ENCODE peak calls at places on chromosomes 16 and 17, in five cellular contexts. K is PC-3, J is HepG2, Q is GM12878, R is HCT116. D is an unnamed sample.

GRCh38 chr17:62064791-62065563 is at the start of gene MED13:
- DNase-seq in K (peak), J (peak), Q (no peak), R (no peak), D (peak)

GRCh38 chr17:13508916-13509315 is 92.8 kb downstream of the HS3ST3A1 start:
- DNase-seq in Q (no peak), K (no peak), J (no peak), R (no peak), D (peak)

GRCh38 chr16:80703391-80704071 is 100.9 kb downstream of the CDYL2 start:
- DNase-seq in R (no peak), Q (no peak), K (no peak), J (no peak), D (no peak)

GRCh38 chr16:28041615-28042014 is 21.9 kb downstream of the GSG1L start:
- DNase-seq in R (no peak), K (no peak), Q (no peak), J (no peak), D (peak)

GRCh38 chr16:57590654-57591085 is 37.8 kb upstream of the ADGRG1 start:
- DNase-seq in R (peak), J (peak), Q (no peak), K (peak), D (peak)

GRCh38 chr17:21214777-21215541 is 998 bp upstream of the TMEM11 start:
- DNase-seq in Q (no peak), R (no peak), K (peak), J (no peak), D (peak)

GRCh38 chr16:5448798-5449197 is 351.2 kb upstream of the EEF2KMT start:
- DNase-seq in K (no peak), J (no peak), Q (no peak), R (no peak), D (no peak)

GRCh38 chr17:82605939-82606600 is 42.2 kb downstream of the WDR45B start:
- DNase-seq in K (no peak), J (no peak), R (no peak), Q (no peak), D (no peak)

GRCh38 chr17:20289984-20290383 is 177.4 kb downstream of the LGALS9B start:
- DNase-seq in R (no peak), J (peak), Q (no peak), K (no peak), D (no peak)

GRCh38 chr16:27839419-27839818 is 224.1 kb downstream of the GSG1L start:
- DNase-seq in Q (no peak), J (no peak), K (peak), R (no peak), D (no peak)

GRCh38 chr17:32854834-32855389 is 22.0 kb downstream of the MYO1D start:
- DNase-seq in J (no peak), K (peak), R (no peak), Q (no peak), D (no peak)

GRCh38 chr17:78645421-78646295 is 68.5 kb upstream of the DNAH17 start:
- DNase-seq in K (peak), Q (peak), J (no peak), R (no peak), D (peak)

GRCh38 chr17:40510328-40510648 is 8.9 kb upstream of the TNS4 start:
- DNase-seq in Q (no peak), R (peak), K (peak), J (peak), D (no peak)

GRCh38 chr16:69867796-69868565 is 83.2 kb upstream of the CLEC18A start:
- DNase-seq in K (no peak), Q (no peak), J (no peak), R (no peak), D (peak)

GRCh38 chr17:27276653-27277156 is 17.2 kb upstream of the WSB1 start:
- DNase-seq in R (no peak), K (no peak), Q (no peak), J (no peak), D (no peak)

GRCh38 chr16:87498324-87499188 is 5.7 kb upstream of the ZCCHC14 start:
- DNase-seq in R (no peak), Q (no peak), K (no peak), J (no peak), D (no peak)

GRCh38 chr17:50944054-50944901 is 78.1 kb upstream of the TOB1 start:
- DNase-seq in R (no peak), J (peak), K (peak), Q (no peak), D (peak)

GRCh38 chr16:12470311-12471229 is 333.1 kb downstream of the CPPED1 start:
- DNase-seq in R (no peak), J (no peak), Q (no peak), K (no peak), D (peak)

GRCh38 chr17:19384723-19385391 is 2.1 kb downstream of the MFAP4 start:
- DNase-seq in K (no peak), R (no peak), J (no peak), Q (no peak), D (peak)

GRCh38 chr16:81623365-81624102 is 155.6 kb upstream of the PLCG2 start:
- DNase-seq in Q (peak), K (peak), R (peak), J (peak), D (no peak)

GRCh38 chr16:31430380-31431052 is 2.4 kb upstream of the COX6A2 start:
- DNase-seq in K (no peak), Q (no peak), J (no peak), R (no peak), D (no peak)

GRCh38 chr17:52395308-52395707 is 236.8 kb upstream of the CA10 start:
- DNase-seq in K (no peak), Q (no peak), R (no peak), J (no peak), D (no peak)

GRCh38 chr17:50948711-50949110 is 82.6 kb upstream of the TOB1 start:
- DNase-seq in K (no peak), J (no peak), Q (no peak), R (no peak), D (no peak)

GRCh38 chr17:7982666-7983065 is 19.7 kb upstream of the GUCY2D start:
- DNase-seq in Q (no peak), K (peak), J (no peak), R (no peak), D (peak)

GRCh38 chr17:17540278-17540906 is 44.2 kb upstream of the RASD1 start:
- DNase-seq in R (no peak), J (no peak), Q (no peak), K (no peak), D (no peak)

GRCh38 chr16:86757704-86758040 is 179.3 kb downstream of the FOXL1 start:
- DNase-seq in J (no peak), Q (no peak), R (no peak), K (no peak), D (no peak)

GRCh38 chr16:813204-813915 is 12.8 kb upstream of the GNG13 start:
- DNase-seq in K (peak), J (peak), R (no peak), Q (no peak), D (peak)

GRCh38 chr16:4285167-4285566 is 12.3 kb upstream of the TFAP4 start:
- DNase-seq in R (no peak), K (no peak), J (no peak), Q (no peak), D (no peak)

GRCh38 chr16:57357330-57358151 is 1.0 kb upstream of the CCL22 start:
- DNase-seq in K (no peak), J (peak), R (no peak), Q (peak), D (no peak)

GRCh38 chr16:20904507-20905079 is 4.0 kb downstream of the LYRM1 start:
- DNase-seq in R (peak), K (peak), J (peak), Q (peak), D (peak)

GRCh38 chr16:49592507-49593422 is 219.2 kb downstream of the C16orf78 start:
- DNase-seq in Q (no peak), R (peak), J (peak), K (peak), D (peak)

GRCh38 chr17:19753049-19753444 is 4.9 kb upstream of the ALDH3A1 start:
- DNase-seq in J (no peak), R (peak), Q (no peak), K (peak), D (peak)

GRCh38 chr17:56779306-56779705 is 54.4 kb downstream of the C17orf67 start:
- DNase-seq in K (peak), R (no peak), J (no peak), Q (no peak), D (no peak)

GRCh38 chr17:39765766-39766165 is 28.0 kb downstream of the GRB7 start:
- DNase-seq in K (no peak), Q (no peak), J (no peak), R (no peak), D (no peak)

GRCh38 chr16:79648846-79649245 is 48.3 kb upstream of the MAF start:
- DNase-seq in Q (no peak), R (no peak), K (no peak), J (no peak), D (peak)

GRCh38 chr16:68311316-68311620 is 449 bp downstream of the PRMT7 start:
- DNase-seq in R (no peak), K (peak), J (peak), Q (no peak), D (no peak)

GRCh38 chr16:8718753-8719386 is 44.5 kb downstream of the ABAT start:
- DNase-seq in K (no peak), J (no peak), R (no peak), Q (no peak), D (no peak)

GRCh38 chr17:3894927-3895343 is 2.1 kb upstream of the CAMKK1 start:
- DNase-seq in R (no peak), J (no peak), Q (no peak), K (peak), D (no peak)

GRCh38 chr17:9322298-9322697 is 253.3 kb downstream of the STX8 start:
- DNase-seq in J (no peak), R (no peak), Q (no peak), K (no peak), D (no peak)

DNA sequence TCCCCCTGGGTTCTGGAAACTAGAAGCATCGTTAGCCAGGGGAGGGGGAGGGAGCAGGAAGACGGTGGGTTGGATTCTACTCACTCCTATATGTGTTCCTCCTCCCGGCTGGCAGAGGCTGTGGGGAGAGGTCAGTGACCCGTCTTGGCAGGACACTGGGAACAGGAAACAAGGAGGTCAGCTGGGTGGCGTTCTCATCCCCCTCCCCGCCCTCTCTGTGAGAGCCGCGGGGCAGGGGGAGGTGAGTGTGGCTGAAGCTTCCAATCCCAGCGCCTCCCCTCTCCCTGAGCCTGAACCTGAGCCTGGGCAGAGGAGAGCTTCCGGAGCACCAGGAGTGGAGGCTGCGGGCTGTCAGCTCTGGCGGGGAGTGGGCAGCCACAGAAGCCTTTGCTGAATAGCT is 12.5 kb downstream of the GPRC5C start:
- DNase-seq in K (no peak), J (no peak), Q (no peak), R (no peak), D (peak)
- H2AFZ ChIP-seq in K (no peak), J (no peak), Q (no peak), R (no peak), D (no peak)

DNA sequence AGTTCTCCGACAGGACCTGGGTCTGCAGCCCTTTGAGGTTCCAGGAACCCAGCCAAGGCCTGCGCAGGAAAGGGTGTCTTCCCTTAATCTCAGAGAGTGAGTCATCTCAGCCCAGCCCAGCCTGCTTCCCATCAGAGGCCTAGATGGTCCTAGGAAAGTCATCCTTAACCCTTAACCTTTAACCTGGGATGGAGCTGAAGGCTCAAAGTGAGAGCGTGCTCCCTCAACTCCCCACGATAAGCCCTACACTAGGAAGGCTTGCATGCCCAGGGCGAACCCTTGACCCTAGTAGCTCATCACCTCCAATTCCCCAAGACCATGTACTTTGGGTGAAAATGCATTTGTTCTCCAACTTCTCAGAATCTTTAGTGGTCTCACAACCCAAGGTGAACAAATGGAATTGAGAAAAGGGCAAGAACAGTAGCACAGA is 4.8 kb upstream of the ATXN7L3 start:
- DNase-seq in Q (no peak), K (peak), R (no peak), J (no peak), D (peak)
- H3K9ac ChIP-seq in Q (no peak), K (no peak), R (peak), J (no peak), D (no peak)

GRCh38 chr16:55055262-55055661 is 124.6 kb downstream of the IRX5 start:
- DNase-seq in K (no peak), Q (no peak), R (no peak), J (no peak), D (no peak)

GRCh38 chr16:55058576-55058975 is 127.9 kb downstream of the IRX5 start:
- DNase-seq in R (no peak), J (no peak), Q (no peak), K (no peak), D (no peak)

GRCh38 chr16:55059146-55059545 is 128.5 kb downstream of the IRX5 start:
- DNase-seq in Q (no peak), J (no peak), R (no peak), K (no peak), D (no peak)

GRCh38 chr16:55057866-55058265 is 127.2 kb downstream of the IRX5 start:
- DNase-seq in J (no peak), R (no peak), K (no peak), Q (no peak), D (no peak)

GRCh38 chr16:55056585-55057520 is 126.2 kb downstream of the IRX5 start:
- DNase-seq in J (no peak), R (no peak), Q (no peak), K (no peak), D (peak)
- TF ChIP-seq EZH2 in J (no peak), R (no peak), Q (no peak), K (no peak), D (no peak)

DNA sequence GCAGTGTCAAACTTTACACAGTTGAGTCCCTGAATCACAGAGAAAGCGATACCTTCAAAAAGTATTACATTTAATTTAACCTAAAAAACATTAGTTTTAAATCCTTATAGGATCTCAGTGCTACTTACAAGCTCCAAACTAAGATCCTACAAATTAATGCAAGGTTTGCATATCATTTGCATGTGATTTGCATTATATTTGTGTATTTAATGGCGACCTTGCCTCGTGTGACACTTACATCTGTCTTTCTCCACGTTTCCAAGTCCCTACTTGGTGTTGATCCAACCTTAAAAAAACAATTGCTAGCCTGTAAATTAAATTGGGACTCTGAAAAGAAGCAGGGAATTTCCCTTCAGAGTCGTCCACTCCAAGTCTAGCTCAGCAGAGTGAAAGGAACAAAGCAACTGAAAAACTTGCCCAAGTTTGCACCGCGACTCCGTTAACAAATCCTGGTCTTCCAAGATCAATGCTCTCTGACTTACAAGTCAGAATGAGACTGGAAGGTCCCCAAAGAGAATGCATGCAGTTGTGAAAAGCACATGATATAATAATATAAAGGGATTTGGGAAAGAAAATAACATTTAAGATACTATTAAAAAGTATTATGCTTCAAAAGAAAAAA is 739 bp upstream of the FAM117A start:
- DNase-seq in Q (no peak), J (no peak), R (no peak), K (no peak), D (no peak)
- H2AFZ ChIP-seq in Q (peak), J (no peak), R (peak), K (peak), D (peak)

DNA sequence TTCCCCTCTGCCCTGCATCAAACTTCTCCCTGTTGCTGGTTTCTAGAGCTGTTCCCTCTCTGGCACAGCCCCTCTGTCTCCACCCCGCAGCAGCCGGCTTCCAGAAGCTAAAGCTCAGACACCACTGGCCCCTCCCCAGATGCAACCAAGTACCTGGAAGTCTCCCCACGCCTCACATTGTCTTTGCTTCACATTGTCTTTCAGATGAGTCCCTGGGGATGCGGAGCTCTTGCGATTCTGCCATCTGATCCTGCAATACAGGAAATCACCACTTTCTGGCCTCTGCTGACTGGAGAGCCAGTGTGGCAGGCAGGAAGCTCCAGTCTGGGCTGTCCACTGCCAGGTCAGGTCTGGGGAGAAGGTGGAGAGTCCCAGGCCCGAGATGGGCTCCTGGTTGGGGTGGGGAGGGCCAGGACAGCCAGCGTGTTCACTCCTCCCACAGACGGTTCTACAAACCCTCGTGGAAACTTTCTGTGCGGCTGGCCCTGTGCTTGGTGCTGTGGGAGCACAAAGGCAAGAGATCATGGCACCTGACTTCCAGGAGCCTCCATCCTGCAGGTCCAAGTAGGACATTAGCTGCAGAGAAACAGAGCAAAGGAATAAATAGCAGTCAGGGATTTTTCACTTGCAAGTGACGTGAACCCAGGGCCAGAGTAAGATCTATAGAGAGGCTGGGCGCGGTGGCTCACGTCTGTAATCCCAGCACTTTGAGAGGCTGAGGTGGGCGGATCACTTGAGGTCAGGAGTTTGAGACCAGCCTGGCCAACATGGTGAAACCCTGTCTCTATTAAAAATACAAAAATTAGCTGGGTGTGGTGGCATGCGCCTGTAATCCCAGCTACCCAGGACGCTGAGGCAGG is 47.9 kb upstream of the MAP3K14 start:
- DNase-seq in K (no peak), R (no peak), Q (no peak), J (no peak), D (no peak)
- H3K9ac ChIP-seq in K (no peak), R (no peak), Q (no peak), J (no peak), D (no peak)

GRCh38 chr17:44830359-44831269 is 527 bp upstream of the GJC1 start:
- DNase-seq in K (peak), Q (no peak), R (no peak), J (no peak), D (peak)
- TF ChIP-seq EZH2 in K (no peak), Q (no peak), R (no peak), J (peak), D (no peak)

GRCh38 chr16:65770752-65771151 is 595.7 kb upstream of the CDH5 start:
- DNase-seq in K (no peak), R (no peak), Q (no peak), J (no peak), D (no peak)
- H2AFZ ChIP-seq in K (no peak), R (no peak), Q (no peak), J (no peak), D (no peak)

GRCh38 chr17:77441130-77441920 is 300.6 kb downstream of the SEC14L1 start:
- DNase-seq in J (no peak), Q (peak), R (no peak), K (no peak), D (no peak)
- H3K9ac ChIP-seq in J (no peak), Q (peak), R (no peak), K (no peak), D (no peak)

D was measured in fibroblast of lung.